ENCODE peak calls at places on chromosomes 5 and 9, in four cellular contexts. S, E, K and C are unnamed samples. For H3K4me1, the result is how much of the 10 kb centered on the place peaks cover.

GRCh38 chr5:38648703-38649291 is 92.4 kb upstream of the LIFR start:
- DNase-seq in S (no peak), E (no peak), K (no peak), C (no peak)

GRCh38 chr5:35195472-35195852 is 34.8 kb downstream of the PRLR start:
- DNase-seq in K (no peak), S (no peak), E (no peak), C (no peak)

GRCh38 chr9:127654619-127655018 is 42.5 kb downstream of the STXBP1 start:
- DNase-seq in E (no peak), S (no peak), K (no peak), C (no peak)

GRCh38 chr9:114082017-114082735 is 4.1 kb upstream of the AMBP start:
- DNase-seq in E (peak), K (peak), S (no peak), C (peak)

GRCh38 chr9:91119147-91119546 is 242.6 kb downstream of the AUH start:
- DNase-seq in K (no peak), S (no peak), E (no peak), C (no peak)

GRCh38 chr9:117470455-117470854 is 55.6 kb upstream of the ASTN2 start:
- DNase-seq in E (no peak), K (no peak), S (no peak), C (no peak)

GRCh38 chr9:97502984-97503861 is 1.8 kb downstream of the TMOD1 start:
- DNase-seq in S (no peak), K (no peak), E (no peak), C (no peak)

GRCh38 chr5:135533794-135534193 is 2.0 kb downstream of the NEUROG1 start:
- DNase-seq in K (no peak), E (peak), S (no peak), C (no peak)

GRCh38 chr9:137723396-137724113 is 104.8 kb downstream of the EHMT1 start:
- DNase-seq in K (no peak), E (peak), S (no peak), C (no peak)

GRCh38 chr5:50328193-50328729 is 112.8 kb downstream of the EMB start:
- DNase-seq in S (no peak), E (no peak), K (no peak), C (no peak)

GRCh38 chr5:114909424-114909823 is 260.3 kb downstream of the TRIM36 start:
- DNase-seq in E (no peak), S (no peak), K (no peak), C (no peak)

GRCh38 chr9:110048976-110049698 is 158.8 kb downstream of the C9orf152 start:
- DNase-seq in S (no peak), K (no peak), E (peak), C (no peak)

GRCh38 chr5:170630226-170630625 is 126.4 kb downstream of the KCNIP1 start:
- DNase-seq in K (no peak), E (no peak), S (no peak), C (no peak)

GRCh38 chr9:134366223-134367031 is 40.2 kb downstream of the RXRA start:
- DNase-seq in K (peak), E (no peak), S (peak), C (peak)

GRCh38 chr9:2180171-2180570 is 165.0 kb downstream of the SMARCA2 start:
- DNase-seq in E (peak), K (no peak), S (no peak), C (no peak)

GRCh38 chr5:78899922-78900362 is 85.2 kb downstream of the ARSB start:
- DNase-seq in S (no peak), K (no peak), E (peak), C (no peak)

GRCh38 chr5:33343661-33344327 is 97.0 kb upstream of the TARS1 start:
- DNase-seq in E (no peak), K (no peak), S (no peak), C (no peak)

GRCh38 chr9:128070874-128071273 is 2.8 kb downstream of the SLC25A25 start:
- DNase-seq in S (no peak), E (no peak), K (no peak), C (no peak)

GRCh38 chr5:126777257-126777973 is 479 bp downstream of the LMNB1 start:
- DNase-seq in E (peak), S (no peak), K (no peak), C (no peak)

GRCh38 chr9:16262467-16263261 is 607.8 kb downstream of the BNC2 start:
- DNase-seq in K (no peak), S (no peak), E (no peak), C (no peak)

GRCh38 chr9:124180557-124180956 is 77.2 kb upstream of the NEK6 start:
- DNase-seq in K (peak), S (no peak), E (no peak), C (no peak)

GRCh38 chr9:106286249-106286648 is 576.7 kb upstream of the ZNF462 start:
- DNase-seq in E (peak), K (no peak), S (no peak), C (no peak)
- TF ChIP-seq CTCF in E (peak), K (no peak), S (no peak), C (no peak)

DNA sequence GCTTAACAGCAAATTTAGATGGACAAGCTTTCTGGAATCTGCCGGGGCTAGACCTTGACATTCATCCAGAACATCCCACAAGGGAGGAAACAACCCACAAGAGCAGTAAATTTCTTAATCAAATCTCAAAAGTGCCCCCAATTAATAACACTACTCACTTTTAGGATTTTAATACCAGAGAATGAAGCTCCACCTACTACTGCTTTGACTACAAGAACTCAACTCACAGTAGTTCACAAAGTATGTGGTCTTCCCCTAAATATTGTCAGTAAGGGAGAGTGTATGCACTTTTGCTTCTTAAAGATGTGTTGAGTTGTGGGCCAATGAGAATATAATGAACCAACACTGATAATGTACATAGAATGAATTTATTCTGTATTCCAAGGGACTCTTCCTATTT is 94.7 kb downstream of the EBF1 start:
- DNase-seq in S (no peak), K (no peak), E (no peak), C (no peak)
- H3K4me1 ChIP-seq in S (under half), K (under half), E (under half), C (under half)

DNA sequence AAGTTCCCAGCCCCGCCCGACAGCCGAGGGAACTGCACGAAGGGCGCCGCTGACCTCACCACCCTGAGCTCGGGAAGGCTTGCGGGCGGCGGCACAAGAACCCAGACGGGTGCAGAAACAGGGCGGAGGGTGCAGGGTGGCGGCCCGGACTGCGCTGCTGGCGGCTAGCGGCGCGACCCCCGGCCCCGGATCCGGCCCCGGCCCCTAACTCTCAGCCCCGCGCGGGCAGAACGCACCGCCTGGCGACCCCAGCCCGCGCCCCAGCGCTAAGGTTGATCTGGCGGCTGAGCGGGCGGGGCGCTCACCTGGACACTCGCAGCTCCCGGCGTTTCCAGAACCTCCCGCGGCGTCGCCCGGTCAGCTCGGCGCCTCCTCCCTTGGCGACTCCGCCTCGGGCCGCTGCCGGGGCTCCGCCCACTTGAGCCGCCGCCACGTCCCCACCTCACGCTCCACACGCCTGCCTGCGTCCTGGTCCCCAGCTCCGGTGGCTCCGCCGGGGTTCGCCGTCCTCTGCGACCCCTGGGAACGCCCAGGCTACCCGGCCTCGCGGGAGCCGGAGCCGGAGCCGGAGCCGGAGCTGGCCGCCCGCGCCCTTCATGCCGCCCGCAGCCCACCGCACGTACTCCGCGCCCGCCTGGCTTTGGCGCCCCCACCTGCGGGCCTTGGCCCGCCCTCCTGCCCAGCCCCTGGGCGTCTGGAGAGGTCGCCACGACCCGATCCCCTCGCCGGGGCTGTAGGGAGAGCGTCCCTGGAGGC is at the start of gene P4HA2:
- DNase-seq in K (peak), S (no peak), E (peak), C (no peak)
- TF ChIP-seq CTCF in K (peak), S (peak), E (no peak), C (no peak)

GRCh38 chr9:33781736-33782135 is 13.6 kb upstream of the PRSS3 start:
- DNase-seq in K (no peak), E (no peak), S (no peak), C (no peak)

GRCh38 chr9:33776578-33776977 is 18.8 kb upstream of the PRSS3 start:
- DNase-seq in K (no peak), E (no peak), S (no peak), C (no peak)

GRCh38 chr9:33782395-33783152 is 12.8 kb upstream of the PRSS3 start:
- DNase-seq in K (no peak), E (no peak), S (no peak), C (no peak)

DNA sequence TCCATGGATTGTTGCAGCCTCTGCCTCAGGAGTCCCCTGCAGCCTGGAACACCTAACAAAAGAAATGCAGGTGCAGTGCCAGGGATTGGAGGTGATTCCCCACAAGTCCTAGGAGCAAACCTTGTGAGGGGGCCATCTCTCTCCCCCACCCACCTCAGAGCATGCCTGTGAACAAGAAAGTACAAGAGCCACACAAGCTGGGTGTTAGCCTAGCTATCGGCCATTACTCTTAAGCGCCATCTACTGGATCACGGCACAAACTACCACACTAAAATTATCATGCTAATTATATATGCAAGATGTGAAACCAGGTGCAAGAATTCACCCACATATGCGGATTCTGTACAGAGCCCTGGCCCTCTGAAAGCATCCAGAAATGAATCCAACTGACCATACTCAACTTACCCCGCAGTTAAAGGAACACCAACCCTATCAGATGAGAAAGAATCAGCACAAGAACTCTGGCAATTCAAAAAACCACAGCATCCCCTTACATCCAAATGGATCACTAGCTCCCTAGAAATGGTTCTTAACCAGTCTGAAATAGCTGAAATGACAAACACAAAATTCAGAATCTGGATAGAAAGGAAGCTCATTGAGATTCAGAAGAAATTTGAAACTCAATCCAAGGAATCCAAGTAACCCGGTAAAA is 16.5 kb upstream of the PRSS3 start:
- DNase-seq in E (peak), K (peak), S (no peak), C (no peak)
- H3K4me1 ChIP-seq in E (under half), K (under half), S (under half), C (under half)

DNA sequence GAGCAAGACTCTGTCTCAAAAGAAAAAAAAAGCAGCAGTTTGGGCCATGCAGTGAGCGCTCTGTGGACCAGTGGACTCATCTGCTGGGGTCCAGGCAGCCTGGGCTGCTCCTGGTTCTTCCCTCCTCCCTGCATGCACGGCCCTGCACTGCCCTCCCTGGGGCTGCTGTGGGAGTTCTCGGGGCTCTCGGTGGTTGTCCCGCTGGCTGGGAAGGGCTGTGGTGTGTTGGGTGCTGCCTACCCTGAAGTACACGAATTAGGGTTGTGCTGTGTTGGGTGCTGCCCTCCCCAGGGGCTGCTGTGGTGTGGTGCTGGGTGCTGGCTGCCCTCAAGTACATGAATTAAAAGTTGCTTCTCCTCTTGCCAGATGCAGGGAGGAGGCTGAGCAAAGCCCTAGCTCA is 18.3 kb upstream of the CLPTM1L start:
- DNase-seq in S (no peak), E (no peak), K (no peak), C (no peak)
- TF ChIP-seq CTCF in S (no peak), E (no peak), K (no peak), C (no peak)

GRCh38 chr9:129231759-129232158 is 53.7 kb upstream of the IER5L start:
- DNase-seq in K (no peak), S (no peak), E (no peak), C (no peak)
- H3K4me1 ChIP-seq in K (under half), S (under half), E (under half), C (under half)

DNA sequence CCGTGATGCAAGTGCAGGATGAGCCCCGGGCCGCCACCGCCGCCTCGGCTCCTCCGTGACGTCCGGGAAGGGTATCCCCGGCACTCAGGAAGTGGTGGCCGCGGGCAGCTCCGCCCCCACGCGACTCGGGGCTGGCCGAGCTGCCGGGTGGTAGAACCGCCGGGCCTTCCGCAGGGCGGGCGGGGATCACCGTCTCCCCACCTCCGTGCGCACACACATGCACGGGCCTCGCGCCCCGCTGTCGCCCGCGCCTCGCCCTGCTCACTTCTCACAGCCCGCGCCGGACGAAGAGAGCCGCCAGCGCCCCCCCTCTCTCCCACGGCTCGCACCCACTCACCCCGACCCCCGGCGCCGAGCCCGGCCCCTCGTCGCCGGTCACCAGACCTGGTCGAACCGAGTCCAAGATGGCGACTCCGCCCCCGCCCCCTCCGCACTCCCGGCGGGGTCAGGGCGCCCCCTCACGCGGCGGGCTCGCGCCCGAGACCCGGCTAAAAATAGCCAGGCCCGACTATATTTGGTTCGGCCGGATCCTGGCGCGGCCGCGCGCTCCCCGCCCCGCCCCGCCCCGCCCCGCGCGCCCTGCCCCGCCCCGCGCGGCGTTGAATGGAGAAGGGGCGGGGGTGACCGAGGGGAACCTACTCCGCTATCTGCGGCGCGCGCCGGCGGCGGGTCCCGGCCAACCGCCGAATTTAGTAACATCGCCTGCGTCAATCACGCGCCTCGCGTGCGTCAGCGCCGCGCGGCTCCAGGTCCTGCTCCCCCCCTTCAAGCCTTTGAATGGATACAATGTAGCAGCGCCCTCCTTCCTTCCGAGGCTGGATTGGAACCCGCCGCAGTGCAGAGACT is 2.0 kb upstream of the NR4A3 start:
- DNase-seq in E (peak), S (peak), K (peak), C (peak)
- TF ChIP-seq CTCF in E (no peak), S (peak), K (no peak), C (no peak)

GRCh38 chr9:94804917-94805544 is 78.5 kb downstream of the AOPEP start:
- DNase-seq in E (no peak), K (no peak), S (no peak), C (no peak)

GRCh38 chr9:94807556-94807955 is 81.1 kb downstream of the AOPEP start:
- DNase-seq in S (no peak), K (no peak), E (no peak), C (no peak)

GRCh38 chr9:94804316-94804715 is 77.8 kb downstream of the AOPEP start:
- DNase-seq in E (no peak), S (no peak), K (no peak), C (no peak)

GRCh38 chr9:94806307-94806893 is 79.9 kb downstream of the AOPEP start:
- DNase-seq in K (no peak), S (no peak), E (no peak), C (no peak)

GRCh38 chr9:94805585-94805984 is 79.1 kb downstream of the AOPEP start:
- DNase-seq in E (no peak), K (no peak), S (no peak), C (no peak)
- H3K4me1 ChIP-seq in E (under half), K (under half), S (under half), C (under half)